ENCODE peak calls at places on chromosomes 16 and 17, in seven cellular contexts. B is neuronal stem cell, P is NCI-H1048, I is cardiac muscle cell, Z is T follicular helper cell, F is WTC11, Y is sigmoid colon. D is an unnamed sample.

GRCh38 chr16:85402910-85403692 is 210.0 kb upstream of the GSE1 start:
- DNase-seq in P (no peak), F (peak), I (no peak), Z (no peak), B (no peak), Y (peak), D (peak)

GRCh38 chr16:23448392-23448791 is 4.6 kb downstream of the COG7 start:
- DNase-seq in P (no peak), Y (no peak), F (no peak), B (no peak), I (no peak), Z (no peak), D (no peak)

GRCh38 chr17:76240461-76241204 is at the start of gene RNF157:
- DNase-seq in F (peak), P (no peak), Y (peak), B (peak), I (peak), Z (peak), D (no peak)

GRCh38 chr17:44414394-44415155 is 25.1 kb upstream of the ITGA2B start:
- DNase-seq in I (no peak), B (no peak), Y (no peak), P (no peak), Z (no peak), F (no peak), D (no peak)

GRCh38 chr17:179066-179432 is 2.4 kb downstream of the DOC2B start:
- DNase-seq in P (no peak), F (no peak), I (no peak), Y (no peak), Z (no peak), B (no peak), D (no peak)

GRCh38 chr16:81003610-81004460 is 2.9 kb downstream of the CMC2 start:
- DNase-seq in I (no peak), P (no peak), Z (no peak), B (no peak), Y (no peak), F (no peak), D (no peak)

GRCh38 chr17:40516581-40517285 is 15.3 kb upstream of the TNS4 start:
- DNase-seq in B (no peak), Z (peak), Y (peak), P (no peak), F (no peak), I (no peak), D (peak)

GRCh38 chr16:4675864-4676786 is 17.2 kb upstream of the NUDT16L1 start:
- DNase-seq in F (no peak), Z (peak), I (peak), P (no peak), Y (no peak), B (no peak), D (no peak)

GRCh38 chr16:50553731-50554360 is 5.7 kb downstream of the NKD1 start:
- DNase-seq in P (no peak), B (no peak), I (no peak), Z (no peak), F (no peak), Y (no peak), D (no peak)

GRCh38 chr17:61454095-61454931 is 2.1 kb downstream of the TBX4 start:
- DNase-seq in Z (no peak), Y (peak), P (no peak), F (peak), B (no peak), I (peak), D (no peak)

GRCh38 chr17:74769856-74770497 is 6.2 kb downstream of the NAT9 start:
- DNase-seq in Y (no peak), Z (no peak), B (no peak), I (no peak), F (no peak), P (no peak), D (no peak)

GRCh38 chr17:77836557-77837041 is 121.9 kb upstream of the TNRC6C start:
- DNase-seq in Y (peak), I (no peak), F (no peak), P (no peak), Z (no peak), B (no peak), D (peak)

GRCh38 chr17:51850206-51850605 is 308.3 kb downstream of the CA10 start:
- DNase-seq in I (no peak), P (no peak), Y (no peak), F (no peak), Z (no peak), B (no peak), D (no peak)

GRCh38 chr17:65850486-65850885 is 289.0 kb upstream of the AXIN2 start:
- DNase-seq in Y (no peak), I (no peak), B (no peak), P (no peak), F (no peak), Z (no peak), D (no peak)

GRCh38 chr17:50763716-50764450 is 3.4 kb downstream of the ANKRD40CL start:
- DNase-seq in Z (no peak), B (no peak), I (no peak), Y (no peak), P (peak), F (no peak), D (no peak)

GRCh38 chr17:9148908-9149536 is 127.7 kb downstream of the NTN1 start:
- DNase-seq in Z (no peak), B (no peak), I (no peak), P (no peak), F (no peak), Y (no peak), D (no peak)

GRCh38 chr16:21276090-21276489 is 2.0 kb downstream of the CRYM start:
- DNase-seq in P (no peak), F (no peak), I (no peak), Y (no peak), Z (no peak), B (no peak), D (no peak)

GRCh38 chr17:45277992-45278391 is 16.1 kb upstream of the SPATA32 start:
- DNase-seq in Z (no peak), I (peak), B (no peak), Y (no peak), P (no peak), F (no peak), D (no peak)

GRCh38 chr16:81227780-81228179 is 10.7 kb upstream of the BCO1 start:
- DNase-seq in Y (no peak), Z (no peak), F (no peak), B (no peak), P (no peak), I (no peak), D (no peak)

GRCh38 chr17:19004601-19005441 is at the start of gene FAM83G:
- DNase-seq in P (no peak), B (no peak), Y (peak), I (peak), F (peak), Z (peak), D (peak)

GRCh38 chr16:8565498-8565897 is 24.8 kb downstream of the TMEM114 start:
- DNase-seq in Z (no peak), Y (no peak), F (peak), P (no peak), B (no peak), I (no peak), D (no peak)

GRCh38 chr16:86584726-86585721 is 6.7 kb downstream of the FOXL1 start:
- DNase-seq in F (no peak), P (no peak), B (no peak), I (no peak), Y (no peak), Z (no peak), D (no peak)

GRCh38 chr16:84898447-84898846 is 78.7 kb downstream of the CRISPLD2 start:
- DNase-seq in Y (no peak), B (no peak), I (no peak), F (no peak), P (no peak), Z (no peak), D (no peak)

GRCh38 chr17:37225458-37225857 is 150.3 kb upstream of the C17orf78 start:
- DNase-seq in F (no peak), I (no peak), P (no peak), Z (no peak), Y (no peak), B (peak), D (no peak)

GRCh38 chr17:42076797-42077559 is 21.3 kb downstream of the ZNF385C start:
- DNase-seq in Z (no peak), B (no peak), P (no peak), Y (no peak), F (no peak), I (no peak), D (no peak)

GRCh38 chr16:67164599-67165061 is at the start of gene HSF4:
- DNase-seq in Z (no peak), F (no peak), P (no peak), Y (peak), B (no peak), I (peak), D (no peak)

GRCh38 chr17:20155258-20156195 is 146.4 kb downstream of the SPECC1 start:
- DNase-seq in Z (peak), P (peak), I (peak), F (peak), Y (peak), B (peak), D (peak)

GRCh38 chr16:26952411-26952810 is 114.3 kb upstream of the C16orf82 start:
- DNase-seq in Y (no peak), P (no peak), B (no peak), Z (no peak), F (peak), I (no peak), D (no peak)

GRCh38 chr16:12729448-12729847 is 74.2 kb downstream of the CPPED1 start:
- DNase-seq in P (no peak), Y (no peak), F (no peak), Z (no peak), B (no peak), I (no peak), D (no peak)

GRCh38 chr17:13030459-13031305 is 12.9 kb upstream of the ELAC2 start:
- DNase-seq in I (peak), Y (no peak), B (peak), P (no peak), F (no peak), Z (peak), D (no peak)

GRCh38 chr17:17541640-17542001 is 45.4 kb upstream of the RASD1 start:
- DNase-seq in I (no peak), Z (no peak), F (no peak), Y (no peak), P (no peak), B (no peak), D (no peak)

GRCh38 chr17:7836596-7837374 is 2.8 kb downstream of the KDM6B start:
- DNase-seq in Y (peak), P (peak), F (peak), I (peak), Z (peak), B (peak), D (no peak)

GRCh38 chr16:68084504-68085258 is 489 bp upstream of the NFATC3 start:
- DNase-seq in B (peak), I (peak), Z (peak), P (no peak), F (peak), Y (peak), D (no peak)

GRCh38 chr16:25222959-25223358 is 6.2 kb downstream of the AQP8 start:
- DNase-seq in Z (no peak), I (no peak), P (no peak), F (no peak), B (no peak), Y (no peak), D (no peak)

GRCh38 chr16:69922200-69922599 is 28.9 kb upstream of the CLEC18A start:
- DNase-seq in B (no peak), Y (no peak), Z (no peak), F (no peak), I (no peak), P (no peak), D (no peak)

GRCh38 chr17:17710728-17711541 is 29.7 kb downstream of the RAI1 start:
- DNase-seq in B (no peak), P (no peak), F (peak), Z (no peak), Y (peak), I (no peak), D (peak)

GRCh38 chr16:67181346-67181745 is 2.4 kb downstream of the MATCAP1 start:
- DNase-seq in B (no peak), Y (peak), Z (no peak), I (no peak), P (no peak), F (no peak), D (no peak)

D was measured in RWPE2.